ENCODE peak calls at places on chromosomes 5 and 9, in four cellular contexts. One of them, this sample, is unnamed.

GRCh38 chr9:33719581-33720374 is 75.6 kb upstream of the PRSS3 start:
- DNase-seq in activated CD4-positive, alpha-beta T cell treated with anti-CD3 and anti-CD28 coated beads, Interleukin-2, amount 50 U/mL, for 1 hour: peak
- DNase-seq in iris pigment epithelial cell: no peak
- DNase-seq in body of pancreas: peak
- DNase-seq in this sample: no peak

GRCh38 chr9:113622038-113622437 is 158.5 kb downstream of the RGS3 start:
- DNase-seq in activated CD4-positive, alpha-beta T cell treated with anti-CD3 and anti-CD28 coated beads, Interleukin-2, amount 50 U/mL, for 1 hour: no peak
- DNase-seq in iris pigment epithelial cell: no peak
- DNase-seq in body of pancreas: no peak
- DNase-seq in this sample: no peak

GRCh38 chr5:169904059-169904458 is 76.2 kb downstream of the INSYN2B start:
- DNase-seq in activated CD4-positive, alpha-beta T cell treated with anti-CD3 and anti-CD28 coated beads, Interleukin-2, amount 50 U/mL, for 1 hour: no peak
- DNase-seq in iris pigment epithelial cell: peak
- DNase-seq in body of pancreas: no peak
- DNase-seq in this sample: peak

GRCh38 chr5:10376530-10376929 is 23.0 kb downstream of the MARCHF6 start:
- DNase-seq in activated CD4-positive, alpha-beta T cell treated with anti-CD3 and anti-CD28 coated beads, Interleukin-2, amount 50 U/mL, for 1 hour: no peak
- DNase-seq in iris pigment epithelial cell: no peak
- DNase-seq in body of pancreas: no peak
- DNase-seq in this sample: no peak

GRCh38 chr9:92507005-92507404 is 24.7 kb upstream of the ASPN start:
- DNase-seq in activated CD4-positive, alpha-beta T cell treated with anti-CD3 and anti-CD28 coated beads, Interleukin-2, amount 50 U/mL, for 1 hour: no peak
- DNase-seq in iris pigment epithelial cell: no peak
- DNase-seq in body of pancreas: no peak
- DNase-seq in this sample: no peak

GRCh38 chr5:139148306-139148705 is 49.9 kb downstream of the SIL1 start:
- DNase-seq in activated CD4-positive, alpha-beta T cell treated with anti-CD3 and anti-CD28 coated beads, Interleukin-2, amount 50 U/mL, for 1 hour: no peak
- DNase-seq in iris pigment epithelial cell: no peak
- DNase-seq in body of pancreas: peak
- DNase-seq in this sample: no peak

GRCh38 chr9:129166962-129167557 is 11.0 kb downstream of the IER5L start:
- DNase-seq in activated CD4-positive, alpha-beta T cell treated with anti-CD3 and anti-CD28 coated beads, Interleukin-2, amount 50 U/mL, for 1 hour: no peak
- DNase-seq in iris pigment epithelial cell: peak
- DNase-seq in body of pancreas: peak
- DNase-seq in this sample: no peak

GRCh38 chr9:127154390-127155191 is 32.2 kb upstream of the ANGPTL2 start:
- DNase-seq in activated CD4-positive, alpha-beta T cell treated with anti-CD3 and anti-CD28 coated beads, Interleukin-2, amount 50 U/mL, for 1 hour: no peak
- DNase-seq in iris pigment epithelial cell: peak
- DNase-seq in body of pancreas: no peak
- DNase-seq in this sample: peak

GRCh38 chr5:104734046-104734445 is 1171.5 kb upstream of the NUDT12 start:
- DNase-seq in activated CD4-positive, alpha-beta T cell treated with anti-CD3 and anti-CD28 coated beads, Interleukin-2, amount 50 U/mL, for 1 hour: no peak
- DNase-seq in iris pigment epithelial cell: no peak
- DNase-seq in body of pancreas: no peak
- DNase-seq in this sample: no peak

GRCh38 chr9:113309204-113309813 is 6.1 kb upstream of the RNF183 start:
- DNase-seq in activated CD4-positive, alpha-beta T cell treated with anti-CD3 and anti-CD28 coated beads, Interleukin-2, amount 50 U/mL, for 1 hour: no peak
- DNase-seq in iris pigment epithelial cell: peak
- DNase-seq in body of pancreas: peak
- DNase-seq in this sample: no peak

GRCh38 chr9:106958955-106959657 is 96.1 kb downstream of the ZNF462 start:
- DNase-seq in activated CD4-positive, alpha-beta T cell treated with anti-CD3 and anti-CD28 coated beads, Interleukin-2, amount 50 U/mL, for 1 hour: no peak
- DNase-seq in iris pigment epithelial cell: peak
- DNase-seq in body of pancreas: no peak
- DNase-seq in this sample: no peak

GRCh38 chr5:169094586-169095409 is 206.1 kb downstream of the SLIT3 start:
- DNase-seq in activated CD4-positive, alpha-beta T cell treated with anti-CD3 and anti-CD28 coated beads, Interleukin-2, amount 50 U/mL, for 1 hour: no peak
- DNase-seq in iris pigment epithelial cell: no peak
- DNase-seq in body of pancreas: no peak
- DNase-seq in this sample: no peak

GRCh38 chr5:24633705-24634325 is 11.0 kb downstream of the CDH10 start:
- DNase-seq in activated CD4-positive, alpha-beta T cell treated with anti-CD3 and anti-CD28 coated beads, Interleukin-2, amount 50 U/mL, for 1 hour: no peak
- DNase-seq in iris pigment epithelial cell: peak
- DNase-seq in body of pancreas: no peak
- DNase-seq in this sample: no peak

GRCh38 chr9:112361602-112362001 is 18.3 kb upstream of the HSDL2 start:
- DNase-seq in activated CD4-positive, alpha-beta T cell treated with anti-CD3 and anti-CD28 coated beads, Interleukin-2, amount 50 U/mL, for 1 hour: no peak
- DNase-seq in iris pigment epithelial cell: no peak
- DNase-seq in body of pancreas: no peak
- DNase-seq in this sample: no peak

GRCh38 chr5:110401881-110402280 is 324.6 kb downstream of the TMEM232 start:
- DNase-seq in activated CD4-positive, alpha-beta T cell treated with anti-CD3 and anti-CD28 coated beads, Interleukin-2, amount 50 U/mL, for 1 hour: no peak
- DNase-seq in iris pigment epithelial cell: peak
- DNase-seq in body of pancreas: no peak
- DNase-seq in this sample: no peak

GRCh38 chr5:134411228-134411545 is 494 bp downstream of the CDKN2AIPNL start:
- DNase-seq in activated CD4-positive, alpha-beta T cell treated with anti-CD3 and anti-CD28 coated beads, Interleukin-2, amount 50 U/mL, for 1 hour: no peak
- DNase-seq in iris pigment epithelial cell: no peak
- DNase-seq in body of pancreas: no peak
- DNase-seq in this sample: no peak

GRCh38 chr5:36683821-36684434 is 77.5 kb downstream of the SLC1A3 start:
- DNase-seq in activated CD4-positive, alpha-beta T cell treated with anti-CD3 and anti-CD28 coated beads, Interleukin-2, amount 50 U/mL, for 1 hour: no peak
- DNase-seq in iris pigment epithelial cell: no peak
- DNase-seq in body of pancreas: no peak
- DNase-seq in this sample: no peak

GRCh38 chr9:127203501-127204327 is 60.9 kb upstream of the GARNL3 start:
- DNase-seq in activated CD4-positive, alpha-beta T cell treated with anti-CD3 and anti-CD28 coated beads, Interleukin-2, amount 50 U/mL, for 1 hour: no peak
- DNase-seq in iris pigment epithelial cell: no peak
- DNase-seq in body of pancreas: no peak
- DNase-seq in this sample: no peak

GRCh38 chr5:63125862-63126261 is 547.2 kb downstream of the LRRC70 start:
- DNase-seq in activated CD4-positive, alpha-beta T cell treated with anti-CD3 and anti-CD28 coated beads, Interleukin-2, amount 50 U/mL, for 1 hour: no peak
- DNase-seq in iris pigment epithelial cell: peak
- DNase-seq in body of pancreas: no peak
- DNase-seq in this sample: no peak

GRCh38 chr5:52840286-52841050 is 52.8 kb downstream of the ITGA1 start:
- DNase-seq in activated CD4-positive, alpha-beta T cell treated with anti-CD3 and anti-CD28 coated beads, Interleukin-2, amount 50 U/mL, for 1 hour: no peak
- DNase-seq in iris pigment epithelial cell: peak
- DNase-seq in body of pancreas: no peak
- DNase-seq in this sample: no peak

GRCh38 chr9:14515564-14516198 is 177.6 kb downstream of the ZDHHC21 start:
- DNase-seq in activated CD4-positive, alpha-beta T cell treated with anti-CD3 and anti-CD28 coated beads, Interleukin-2, amount 50 U/mL, for 1 hour: no peak
- DNase-seq in iris pigment epithelial cell: no peak
- DNase-seq in body of pancreas: no peak
- DNase-seq in this sample: no peak

GRCh38 chr9:137241490-137242328 is 622 bp downstream of the TUBB4B start:
- DNase-seq in activated CD4-positive, alpha-beta T cell treated with anti-CD3 and anti-CD28 coated beads, Interleukin-2, amount 50 U/mL, for 1 hour: peak
- DNase-seq in iris pigment epithelial cell: peak
- DNase-seq in body of pancreas: peak
- DNase-seq in this sample: no peak

GRCh38 chr5:33299621-33300208 is 141.1 kb upstream of the TARS1 start:
- DNase-seq in activated CD4-positive, alpha-beta T cell treated with anti-CD3 and anti-CD28 coated beads, Interleukin-2, amount 50 U/mL, for 1 hour: no peak
- DNase-seq in iris pigment epithelial cell: peak
- DNase-seq in body of pancreas: no peak
- DNase-seq in this sample: peak

GRCh38 chr5:56050566-56051292 is 56.0 kb upstream of the IL6ST start:
- DNase-seq in activated CD4-positive, alpha-beta T cell treated with anti-CD3 and anti-CD28 coated beads, Interleukin-2, amount 50 U/mL, for 1 hour: no peak
- DNase-seq in iris pigment epithelial cell: no peak
- DNase-seq in body of pancreas: no peak
- DNase-seq in this sample: no peak